ENCODE peak calls at places on chromosomes 3 and 15, in seven cellular contexts. A is neural progenitor cell, I is endothelial cell of umbilical vein, O is PC-9, R is GM23338, F is H1, W is GM23248. H is an unnamed sample. For H3K4me1, the result is how much of the 10 kb centered on the place peaks cover.

GRCh38 chr3:24615177-24615576 is 120.5 kb upstream of the THRB start:
- DNase-seq in A (no peak), I (no peak), O (no peak), R (no peak), F (no peak), W (no peak), H (no peak)

GRCh38 chr3:31263897-31264296 is 268.8 kb upstream of the STT3B start:
- DNase-seq in A (no peak), I (no peak), O (no peak), R (no peak), F (no peak), W (no peak), H (no peak)

GRCh38 chr3:184361532-184361931 is at the start of the genes CLCN2 and POLR2H:
- DNase-seq in A (peak), I (peak), O (no peak), R (peak), F (peak), W (peak), H (peak)

GRCh38 chr15:51735211-51735610 is 2.2 kb downstream of the LYSMD2 start:
- DNase-seq in A (no peak), I (no peak), O (no peak), R (no peak), F (no peak), W (peak), H (no peak)

GRCh38 chr3:159814161-159814560 is 174.5 kb upstream of the IL12A start:
- DNase-seq in A (no peak), I (no peak), O (peak), R (peak), F (no peak), W (peak), H (no peak)

GRCh38 chr15:63198752-63199250 is 9.4 kb downstream of the RAB8B start:
- DNase-seq in A (no peak), I (no peak), O (peak), R (no peak), F (no peak), W (peak), H (peak)

GRCh38 chr3:147120029-147120428 is 286.3 kb downstream of the ZIC4 start:
- DNase-seq in A (no peak), I (peak), O (no peak), R (peak), F (no peak), W (peak), H (peak)

GRCh38 chr15:79002631-79003030 is 57.8 kb upstream of the CTSH start:
- DNase-seq in A (no peak), I (no peak), O (no peak), R (no peak), F (no peak), W (no peak), H (no peak)

GRCh38 chr3:161691677-161692076 is 195.1 kb downstream of the OTOL1 start:
- DNase-seq in A (no peak), I (no peak), O (no peak), R (no peak), F (no peak), W (no peak), H (no peak)

GRCh38 chr3:176796371-176796770 is 400.9 kb downstream of the TBL1XR1 start:
- DNase-seq in A (no peak), I (no peak), O (peak), R (no peak), F (no peak), W (peak), H (peak)

GRCh38 chr3:55090310-55090709 is 162.5 kb upstream of the LRTM1 start:
- DNase-seq in A (no peak), I (no peak), O (no peak), R (no peak), F (no peak), W (no peak), H (no peak)

GRCh38 chr15:40936709-40937666 is 7.8 kb downstream of the DLL4 start:
- DNase-seq in A (peak), I (no peak), O (no peak), R (no peak), F (no peak), W (peak), H (no peak)

GRCh38 chr15:48667701-48668100 is 22.2 kb upstream of the FBN1 start:
- DNase-seq in A (no peak), I (no peak), O (no peak), R (no peak), F (no peak), W (peak), H (peak)

GRCh38 chr3:79380581-79380980 is 387.2 kb downstream of the ROBO1 start:
- DNase-seq in A (no peak), I (no peak), O (no peak), R (no peak), F (no peak), W (peak), H (peak)

GRCh38 chr3:56985460-56986327 is 74.8 kb upstream of the SPATA12 start:
- DNase-seq in A (no peak), I (no peak), O (no peak), R (peak), F (no peak), W (peak), H (peak)

GRCh38 chr15:63332367-63333078 is 49.1 kb downstream of the CA12 start:
- DNase-seq in A (no peak), I (peak), O (peak), R (no peak), F (no peak), W (peak), H (peak)

GRCh38 chr3:185711255-185711870 is 113.5 kb downstream of the IGF2BP2 start:
- DNase-seq in A (no peak), I (peak), O (no peak), R (peak), F (peak), W (peak), H (no peak)

GRCh38 chr15:25136119-25136518 is 181.3 kb downstream of the SNRPN start:
- DNase-seq in A (peak), I (peak), O (no peak), R (peak), F (no peak), W (peak), H (peak)

GRCh38 chr3:196968233-196969000 is at the start of gene PIGZ:
- DNase-seq in A (peak), I (peak), O (no peak), R (peak), F (peak), W (peak), H (no peak)

GRCh38 chr15:91603681-91604080 is 249.8 kb upstream of the SLCO3A1 start:
- DNase-seq in A (no peak), I (no peak), O (no peak), R (no peak), F (no peak), W (peak), H (no peak)

GRCh38 chr3:152272771-152273242 is 4.1 kb downstream of the MBNL1 start:
- DNase-seq in A (no peak), I (peak), O (peak), R (no peak), F (no peak), W (peak), H (peak)

GRCh38 chr3:171811059-171811912 is 1.0 kb upstream of the PLD1 start:
- DNase-seq in A (no peak), I (peak), O (peak), R (no peak), F (no peak), W (peak), H (peak)

GRCh38 chr3:48989126-48989795 is 780 bp upstream of the P4HTM start:
- DNase-seq in A (no peak), I (no peak), O (no peak), R (no peak), F (no peak), W (peak), H (no peak)

GRCh38 chr3:136862611-136862951 is 573 bp downstream of the NCK1 start:
- DNase-seq in A (no peak), I (peak), O (peak), R (peak), F (no peak), W (peak), H (peak)

GRCh38 chr3:94961423-94962100 is 898.7 kb downstream of the NSUN3 start:
- DNase-seq in A (no peak), I (no peak), O (no peak), R (no peak), F (no peak), W (no peak), H (no peak)

GRCh38 chr3:76997733-76998132 is 42.2 kb upstream of the ROBO2 start:
- DNase-seq in A (no peak), I (no peak), O (no peak), R (no peak), F (no peak), W (peak), H (peak)

GRCh38 chr15:37550360-37551024 is 383.9 kb upstream of the TMCO5A start:
- DNase-seq in A (peak), I (no peak), O (no peak), R (peak), F (peak), W (no peak), H (no peak)

GRCh38 chr3:50848308-50848707 is 173.6 kb downstream of the DOCK3 start:
- DNase-seq in A (no peak), I (no peak), O (no peak), R (no peak), F (no peak), W (no peak), H (no peak)

DNA sequence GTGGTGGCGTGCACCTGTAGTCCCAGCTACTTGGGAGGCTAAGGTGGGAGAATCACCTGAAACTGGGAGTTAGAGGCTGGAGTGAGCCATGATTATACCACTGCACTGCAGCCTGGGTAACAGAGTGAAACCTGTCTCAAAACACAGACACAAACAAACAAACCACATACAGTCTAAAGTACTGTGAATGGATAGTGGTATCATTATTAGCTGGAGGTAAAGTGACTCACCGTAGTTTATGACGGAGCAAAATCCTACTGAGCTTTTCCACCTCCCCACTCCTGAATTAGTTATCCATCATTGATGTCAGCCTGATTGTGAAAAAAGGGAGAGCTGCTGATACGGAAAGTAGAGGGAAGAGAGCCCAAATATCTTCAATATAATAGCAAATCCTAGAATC is 3.2 kb upstream of the CNOT10 start:
- DNase-seq in A (no peak), I (no peak), O (no peak), R (no peak), F (no peak), W (no peak), H (no peak)
- TF ChIP-seq EZH2 in A (no peak), I (no peak), O (no peak), R (no peak), F (no peak), W (no peak), H (no peak)

GRCh38 chr3:52893723-52894122 is 3.6 kb downstream of the STIMATE start:
- DNase-seq in A (no peak), I (no peak), O (no peak), R (no peak), F (no peak), W (no peak), H (no peak)

GRCh38 chr3:52892625-52893311 is 4.6 kb downstream of the STIMATE start:
- DNase-seq in A (no peak), I (no peak), O (no peak), R (no peak), F (no peak), W (peak), H (no peak)

GRCh38 chr3:52891615-52892081 is 5.7 kb downstream of the STIMATE start:
- DNase-seq in A (no peak), I (no peak), O (no peak), R (no peak), F (no peak), W (peak), H (no peak)

GRCh38 chr3:52891164-52891563 is 6.2 kb downstream of the STIMATE start:
- DNase-seq in A (no peak), I (no peak), O (no peak), R (no peak), F (no peak), W (no peak), H (no peak)

DNA sequence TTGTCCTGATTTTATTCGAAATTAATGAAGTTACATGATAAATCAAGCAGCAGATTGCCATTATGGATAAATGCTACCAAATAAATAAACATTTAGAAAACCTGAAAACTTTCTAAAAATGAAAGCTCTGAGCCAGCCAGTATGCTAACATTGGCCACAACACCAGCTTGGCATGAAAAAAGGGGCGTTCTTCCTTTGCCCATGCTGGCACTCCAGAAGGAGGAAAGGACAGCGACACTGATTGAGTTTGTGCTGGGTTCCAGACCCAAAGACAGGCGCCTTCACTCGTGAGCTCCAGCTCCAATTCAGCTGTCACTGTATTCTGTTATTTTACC is 5.1 kb downstream of the STIMATE start:
- DNase-seq in A (no peak), I (no peak), O (no peak), R (peak), F (no peak), W (peak), H (no peak)
- H3K4me3 ChIP-seq in A (no peak), I (no peak), O (no peak), R (no peak), F (no peak), W (peak), H (no peak)

DNA sequence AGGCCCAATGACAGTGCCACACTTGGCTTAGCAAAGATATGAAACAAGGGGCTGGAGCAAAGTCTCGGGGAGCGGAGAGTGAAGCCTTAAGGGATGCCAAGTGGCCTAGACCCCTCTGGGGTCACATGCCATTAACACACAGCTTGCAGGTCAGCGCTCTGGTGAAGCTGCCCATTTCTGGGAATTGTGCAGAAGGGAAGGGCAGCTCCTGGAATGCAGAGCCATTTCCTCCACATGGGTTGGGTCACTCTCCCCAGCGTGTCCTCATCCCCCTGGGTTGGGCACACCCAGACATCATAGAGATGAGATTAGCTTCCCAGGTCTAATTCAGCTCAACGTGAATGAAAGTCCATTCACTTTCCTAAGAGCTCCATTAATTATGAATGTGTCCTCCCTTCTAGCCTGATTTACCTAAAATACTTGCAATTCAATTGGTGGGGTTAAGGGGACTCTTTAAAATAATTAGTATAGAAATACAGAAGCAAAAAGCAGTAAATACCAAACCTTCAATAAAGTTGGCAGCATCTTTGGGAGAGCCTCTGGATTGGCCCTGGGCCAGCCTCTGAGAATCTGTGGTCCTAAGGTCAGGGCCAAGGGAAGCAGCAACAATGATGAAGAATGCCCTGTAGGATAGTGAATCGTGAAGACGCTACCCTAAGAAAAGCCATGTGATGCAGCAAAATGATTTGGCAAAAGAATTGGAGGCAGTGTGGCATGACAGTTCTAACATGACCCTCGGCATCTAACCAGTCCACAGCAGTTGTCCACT is 17.8 kb downstream of the MRAS start:
- DNase-seq in A (no peak), I (no peak), O (no peak), R (no peak), F (no peak), W (no peak), H (no peak)
- H3K4me1 ChIP-seq in A (under half), I (under half), O (under half), R (under half), F (under half), W (under half), H (under half)

GRCh38 chr3:134029734-134030381 is at the start of gene SLCO2A1:
- DNase-seq in A (peak), I (peak), O (no peak), R (peak), F (peak), W (peak), H (peak)
- TF ChIP-seq EZH2 in A (peak), I (no peak), O (no peak), R (no peak), F (peak), W (no peak), H (peak)

DNA sequence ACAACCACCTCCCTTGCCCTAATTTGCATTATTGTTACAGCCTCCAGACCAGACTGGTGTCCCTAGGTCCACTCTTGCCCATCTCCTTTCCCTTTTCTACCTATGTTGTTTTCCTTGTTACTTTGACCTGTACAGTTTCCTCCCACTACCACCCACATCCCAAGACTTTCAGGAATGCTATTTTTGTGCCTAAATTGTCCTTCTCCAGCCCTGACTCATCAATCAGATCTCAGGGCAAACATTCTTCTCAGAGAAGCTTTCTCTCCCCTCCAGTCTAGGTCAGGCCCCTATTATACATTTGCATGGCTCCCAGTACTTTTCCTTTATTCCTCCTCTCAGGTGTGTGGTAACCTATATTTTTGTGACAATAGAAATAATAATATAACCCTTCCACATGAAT is 241.5 kb downstream of the IGSF11 start:
- DNase-seq in A (no peak), I (no peak), O (no peak), R (no peak), F (no peak), W (no peak), H (no peak)
- H3K4me3 ChIP-seq in A (no peak), I (no peak), O (no peak), R (no peak), F (no peak), W (no peak), H (no peak)

GRCh38 chr3:130760922-130761321 is 14.3 kb upstream of the PIK3R4 start:
- DNase-seq in A (no peak), I (no peak), O (peak), R (no peak), F (no peak), W (peak), H (no peak)
- H3K4me1 ChIP-seq in A (under half), I (under half), O (under half), R (under half), F (under half), W (under half), H (under half)

GRCh38 chr15:74724570-74725240 is 623 bp downstream of the CYP1A1 start:
- DNase-seq in A (no peak), I (no peak), O (no peak), R (no peak), F (no peak), W (no peak), H (no peak)

GRCh38 chr15:74725241-74725774 is at the start of gene CYP1A1:
- DNase-seq in A (peak), I (no peak), O (peak), R (peak), F (peak), W (peak), H (peak)

GRCh38 chr15:74727727-74728126 is 2.4 kb upstream of the CYP1A1 start:
- DNase-seq in A (no peak), I (no peak), O (no peak), R (no peak), F (no peak), W (no peak), H (no peak)

GRCh38 chr15:74725845-74726773 is 781 bp upstream of the CYP1A1 start:
- DNase-seq in A (peak), I (peak), O (no peak), R (peak), F (peak), W (peak), H (no peak)

GRCh38 chr15:74726774-74727164 is 1.4 kb upstream of the CYP1A1 start:
- DNase-seq in A (no peak), I (no peak), O (no peak), R (peak), F (no peak), W (no peak), H (no peak)
- TF ChIP-seq EZH2 in A (peak), I (no peak), O (no peak), R (peak), F (peak), W (peak), H (peak)